ENCODE peak calls at places on chromosome X, in seven cellular contexts. O is small intestine, G is epithelial cell of prostate, P is OCI-LY7, A is ascending aorta, Z is A549, T is brain microvascular endothelial cell. K is an unnamed sample.

GRCh38 chrX:19799319-19800182 is 87.8 kb downstream of the SH3KBP1 start:
- DNase-seq in O (peak), Z (no peak), A (no peak), T (peak), G (no peak), P (peak), K (no peak)

GRCh38 chrX:150508018-150508417 is 60.4 kb upstream of the MTM1 start:
- DNase-seq in G (no peak), O (no peak), P (no peak), A (no peak), Z (no peak), T (no peak), K (no peak)

GRCh38 chrX:54447461-54447860 is 7.3 kb downstream of the TSR2 start:
- DNase-seq in A (no peak), Z (peak), P (no peak), G (no peak), T (no peak), O (peak), K (no peak)

GRCh38 chrX:16700734-16701133 is 11.7 kb downstream of the CTPS2 start:
- DNase-seq in G (no peak), P (no peak), O (no peak), Z (no peak), T (no peak), A (no peak), K (no peak)

GRCh38 chrX:103774070-103774642 is 2.5 kb upstream of the PLP1 start:
- DNase-seq in T (no peak), P (peak), G (no peak), Z (peak), A (no peak), O (peak), K (no peak)

GRCh38 chrX:97366246-97366645 is 482.5 kb downstream of the RPA4 start:
- DNase-seq in O (no peak), A (no peak), T (no peak), Z (no peak), G (no peak), P (no peak), K (no peak)

GRCh38 chrX:72258174-72258573 is 18.9 kb downstream of the RPS4X start:
- DNase-seq in P (no peak), T (peak), O (no peak), Z (peak), A (no peak), G (no peak), K (no peak)

GRCh38 chrX:13167444-13168207 is 123.2 kb upstream of the FAM9C start:
- DNase-seq in A (no peak), Z (no peak), O (no peak), G (no peak), P (peak), T (no peak), K (no peak)

GRCh38 chrX:10450229-10450958 is 170.0 kb downstream of the MID1 start:
- DNase-seq in P (no peak), Z (no peak), T (peak), O (no peak), A (no peak), G (no peak), K (peak)

GRCh38 chrX:17812763-17813162 is 48.3 kb downstream of the RAI2 start:
- DNase-seq in G (no peak), T (no peak), P (peak), O (peak), Z (no peak), A (no peak), K (no peak)

GRCh38 chrX:16185725-16186136 is 18.4 kb downstream of the MAGEB17 start:
- DNase-seq in P (no peak), G (no peak), O (no peak), T (peak), A (no peak), Z (peak), K (peak)

GRCh38 chrX:95836517-95836916 is 848.1 kb upstream of the DIAPH2 start:
- DNase-seq in A (no peak), P (no peak), O (no peak), T (no peak), Z (no peak), G (no peak), K (no peak)

GRCh38 chrX:74251006-74251930 is 52.7 kb upstream of the ZCCHC13 start:
- DNase-seq in G (no peak), A (no peak), P (no peak), T (no peak), Z (peak), O (peak), K (no peak)

GRCh38 chrX:74902806-74903205 is 22.4 kb downstream of the NEXMIF start:
- DNase-seq in T (no peak), G (no peak), Z (no peak), A (no peak), O (no peak), P (no peak), K (no peak)

GRCh38 chrX:17328837-17329236 is 46.2 kb upstream of the NHS start:
- DNase-seq in G (no peak), O (no peak), P (no peak), T (no peak), A (no peak), Z (no peak), K (no peak)

GRCh38 chrX:15404712-15405111 is 20.5 kb upstream of the VEGFD start:
- DNase-seq in T (no peak), A (no peak), Z (no peak), G (no peak), P (no peak), O (no peak), K (no peak)

GRCh38 chrX:38006283-38006682 is at the start of gene SYTL5:
- DNase-seq in A (no peak), O (peak), P (no peak), Z (no peak), T (no peak), G (no peak), K (no peak)

GRCh38 chrX:44651347-44651746 is 108.7 kb upstream of the FUNDC1 start:
- DNase-seq in A (no peak), P (no peak), Z (no peak), O (no peak), T (no peak), G (no peak), K (no peak)

GRCh38 chrX:138020941-138021340 is 455.0 kb downstream of the ZIC3 start:
- DNase-seq in T (no peak), O (no peak), A (no peak), G (no peak), Z (no peak), P (no peak), K (no peak)

GRCh38 chrX:12891167-12891566 is 15.3 kb upstream of the TLR8 start:
- DNase-seq in Z (no peak), G (no peak), P (no peak), T (no peak), O (no peak), A (no peak), K (no peak)

GRCh38 chrX:32538554-32538953 is 672.8 kb downstream of the DMD start:
- DNase-seq in O (no peak), A (no peak), G (no peak), P (no peak), T (no peak), Z (no peak), K (no peak)

GRCh38 chrX:45799576-45799975 is 598.9 kb upstream of the DIPK2B start:
- DNase-seq in A (no peak), G (no peak), T (no peak), P (no peak), O (peak), Z (no peak), K (no peak)
- H3K27ac ChIP-seq in A (no peak), G (peak), T (no peak), P (no peak), O (no peak), Z (peak), K (peak)

DNA sequence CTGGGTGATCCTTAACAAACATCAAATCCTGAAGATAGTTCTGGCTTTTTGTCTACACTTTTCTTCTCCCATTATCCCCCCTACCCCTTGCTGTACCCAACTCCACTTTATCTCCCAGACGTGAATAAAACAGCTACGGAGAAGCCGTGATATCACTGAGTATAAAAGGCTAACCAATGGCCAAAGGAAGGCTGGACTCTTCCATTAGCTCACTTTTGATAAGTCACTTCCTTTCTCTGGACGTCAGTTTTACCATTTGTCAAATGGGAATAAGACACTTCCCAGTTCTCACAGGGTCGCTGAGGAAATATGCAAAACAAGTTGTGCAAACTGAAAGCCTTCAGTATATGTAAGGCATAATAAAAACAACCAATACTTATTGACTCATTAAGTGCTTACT is 38.6 kb upstream of the EDA2R start:
- DNase-seq in P (no peak), T (peak), A (no peak), Z (no peak), O (no peak), G (no peak), K (no peak)
- H3K27ac ChIP-seq in P (no peak), T (peak), A (no peak), Z (no peak), O (no peak), G (peak), K (no peak)

DNA sequence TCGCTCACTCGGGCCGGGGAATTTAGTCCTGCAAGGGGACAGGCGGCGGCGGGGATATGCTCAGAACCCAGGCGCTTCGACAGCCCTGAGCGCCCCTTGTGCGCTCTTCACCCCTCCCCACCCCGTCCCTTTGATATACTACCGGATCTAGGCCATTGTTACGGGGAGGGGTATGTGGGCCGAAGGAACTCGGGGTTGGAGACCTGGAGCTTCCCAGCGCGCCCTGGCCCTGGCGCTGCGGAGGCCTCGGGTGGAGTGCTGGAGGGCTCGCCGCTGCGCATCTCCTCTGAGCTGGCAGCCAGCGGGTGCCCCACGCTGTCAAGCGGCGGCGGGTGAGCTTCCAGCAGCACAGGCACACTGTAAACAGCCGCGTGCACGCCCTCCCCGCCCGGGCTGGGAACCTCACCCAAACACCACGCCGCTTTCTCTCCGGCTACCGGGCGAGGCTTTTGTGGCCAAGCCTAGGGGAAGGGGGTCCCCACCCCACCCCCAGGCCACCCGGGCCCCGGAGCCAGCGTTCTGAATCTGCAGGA is 54.5 kb upstream of the BCOR start:
- DNase-seq in Z (no peak), O (no peak), G (no peak), T (no peak), P (peak), A (no peak), K (no peak)
- H3K27ac ChIP-seq in Z (peak), O (no peak), G (peak), T (no peak), P (peak), A (peak), K (no peak)

DNA sequence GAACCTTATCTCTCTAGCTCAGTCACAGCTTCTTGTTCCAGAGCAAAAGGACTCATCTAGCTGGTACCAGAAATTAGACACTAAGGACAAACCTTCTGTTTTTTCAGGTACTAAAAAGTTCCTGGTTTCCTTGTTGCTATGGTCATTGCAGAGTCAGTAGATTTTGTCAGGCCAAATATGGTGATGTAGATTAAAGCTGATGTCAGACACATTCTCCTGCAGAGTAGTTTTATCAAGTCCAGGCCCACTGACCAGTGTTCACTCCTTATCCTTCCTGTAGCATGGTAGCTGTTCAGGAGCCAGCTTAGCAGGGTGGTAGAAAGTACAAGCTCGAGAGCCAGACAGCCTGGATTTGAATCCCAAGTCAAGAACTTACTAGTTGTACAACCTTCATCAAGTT is 17.8 kb downstream of the OCRL start:
- DNase-seq in Z (no peak), O (no peak), P (no peak), G (no peak), A (no peak), T (peak), K (no peak)
- H3K27ac ChIP-seq in Z (no peak), O (no peak), P (no peak), G (no peak), A (peak), T (no peak), K (no peak)

K was measured in keratinocyte.